ENCODE peak calls at places on chromosomes 5 and 9, in four cellular contexts. O is breast epithelium, Q is upper lobe of right lung, B is PC-3. V is an unnamed sample.

GRCh38 chr5:42870882-42871418 is 59.3 kb upstream of the SELENOP start:
- DNase-seq in Q (no peak), B (peak; percentile 29), O (no peak), V (peak; percentile 59)

GRCh38 chr5:8176101-8176693 is 307.2 kb downstream of the MTRR start:
- DNase-seq in Q (no peak), B (no peak), O (no peak), V (no peak)

GRCh38 chr5:16539169-16539666 is 73.6 kb upstream of the ZNF622 start:
- DNase-seq in O (no peak), B (peak; percentile 94), Q (no peak), V (peak; percentile 87)

GRCh38 chr5:132500931-132501628 is 10.5 kb upstream of the IRF1 start:
- DNase-seq in O (no peak), Q (peak; percentile 77), B (peak; percentile 56), V (peak; percentile 39)

GRCh38 chr5:172417130-172417802 is 37.1 kb downstream of the SH3PXD2B start:
- DNase-seq in Q (no peak), B (no peak), O (no peak), V (no peak)

GRCh38 chr9:92763721-92764380 is 782 bp downstream of the BICD2 start:
- DNase-seq in B (no peak), O (no peak), Q (peak; percentile 71), V (no peak)

GRCh38 chr9:89969156-89969566 is 364.3 kb downstream of the GADD45G start:
- DNase-seq in O (no peak), B (no peak), Q (no peak), V (peak; percentile 25)

GRCh38 chr9:116099821-116100220 is 53.8 kb upstream of the PAPPA start:
- DNase-seq in O (no peak), B (no peak), Q (no peak), V (peak; percentile 83)

GRCh38 chr9:127707766-127708165 is 978 bp downstream of the CFAP157 start:
- DNase-seq in B (peak; percentile 49), O (no peak), Q (no peak), V (no peak)

GRCh38 chr9:125523681-125524080 is 183.3 kb downstream of the MAPKAP1 start:
- DNase-seq in Q (no peak), O (no peak), B (no peak), V (no peak)

GRCh38 chr9:79221084-79221483 is 350.7 kb upstream of the TLE4 start:
- DNase-seq in B (peak; percentile 76), Q (no peak), O (no peak), V (peak; percentile 76)

GRCh38 chr5:61055434-61056006 is 106.7 kb downstream of the SMIM15 start:
- DNase-seq in B (peak; percentile 53), Q (no peak), O (no peak), V (peak; percentile 47)

GRCh38 chr9:137086531-137087408 is at the start of gene MAN1B1:
- DNase-seq in B (peak; percentile 98), Q (peak; percentile 100), O (peak; percentile 99), V (peak; percentile 96)

GRCh38 chr9:137089232-137089947 is 2.6 kb downstream of the MAN1B1 start:
- DNase-seq in B (no peak), O (no peak), Q (no peak), V (no peak)

GRCh38 chr9:137087409-137087925 is 682 bp downstream of the MAN1B1 start:
- DNase-seq in B (no peak), O (no peak), Q (no peak), V (no peak)

GRCh38 chr9:137085918-137086530 is 761 bp upstream of the MAN1B1 start:
- DNase-seq in Q (no peak), B (peak; percentile 44), O (peak; percentile 71), V (peak; percentile 45)

DNA sequence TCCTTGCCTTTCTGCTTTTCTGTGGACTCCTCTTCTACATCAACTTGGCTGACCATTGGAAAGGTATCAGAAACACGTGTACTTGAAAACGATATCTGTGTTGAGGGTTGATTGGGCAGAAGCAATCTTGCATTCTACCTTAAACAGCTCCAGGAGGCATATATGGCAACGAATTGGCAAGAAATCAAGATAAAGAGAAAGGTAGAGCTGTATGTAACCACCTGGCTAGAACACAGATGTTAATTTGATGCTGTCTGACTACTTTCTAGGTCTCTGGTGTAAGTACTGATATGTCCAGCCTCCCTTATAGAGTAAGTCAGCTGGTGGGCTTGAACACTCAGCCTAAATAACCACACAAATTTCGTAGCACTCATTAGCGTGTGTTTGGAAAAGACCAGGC is 1.3 kb downstream of the MAN1B1 start:
- DNase-seq in B (no peak), O (no peak), Q (no peak), V (no peak)
- TF ChIP-seq CTCF in B (no peak), O (no peak), Q (no peak), V (no peak)

GRCh38 chr5:135394095-135394494 is 4.9 kb downstream of the MACROH2A1 start:
- DNase-seq in B (no peak), O (no peak), Q (no peak), V (no peak)

GRCh38 chr5:135398160-135398854 is 724 bp downstream of the MACROH2A1 start:
- DNase-seq in Q (peak; percentile 80), B (peak; percentile 65), O (peak; percentile 55), V (peak; percentile 15)

GRCh38 chr5:135395451-135395850 is 3.6 kb downstream of the MACROH2A1 start:
- DNase-seq in Q (no peak), B (no peak), O (no peak), V (no peak)

GRCh38 chr5:135398855-135399837 is at the start of gene MACROH2A1:
- DNase-seq in B (peak; percentile 69), Q (peak; percentile 95), O (peak; percentile 85), V (peak; percentile 49)

GRCh38 chr5:135396459-135397055 is 2.5 kb downstream of the MACROH2A1 start:
- DNase-seq in Q (no peak), O (no peak), B (peak; percentile 24), V (no peak)
- H3K4me1 ChIP-seq in Q (peaks cover 63% of the 10 kb centered on the region), O (no peaks in the 10 kb centered on the region), B (peaks cover 23% of the 10 kb centered on the region), V (peaks cover 21% of the 10 kb centered on the region)

GRCh38 chr9:136671254-136671614 is 8.5 kb downstream of the EGFL7 start:
- DNase-seq in B (no peak), Q (no peak), O (no peak), V (no peak)
- H3K27ac ChIP-seq in B (no peak overlapping the region), Q (no peak overlapping the region), O (no peak overlapping the region), V (no peak overlapping the region)

GRCh38 chr5:79540939-79541338 is 27.0 kb upstream of the HOMER1 start:
- DNase-seq in O (no peak), B (no peak), Q (no peak), V (no peak)

GRCh38 chr5:79536193-79536906 is 22.4 kb upstream of the HOMER1 start:
- DNase-seq in B (no peak), O (no peak), Q (no peak), V (no peak)

GRCh38 chr5:79535477-79536192 is 21.7 kb upstream of the HOMER1 start:
- DNase-seq in B (peak; percentile 32), Q (no peak), O (no peak), V (no peak)
- TF ChIP-seq CTCF in B (peak; percentile 41), Q (no peak), O (no peak), V (peak; percentile 42)

GRCh38 chr5:151703227-151703626 is 16.5 kb upstream of the SPARC start:
- DNase-seq in Q (no peak), B (no peak), O (no peak), V (no peak)
- H3K4me1 ChIP-seq in Q (peaks cover 5% of the 10 kb centered on the region), B (peaks cover 12% of the 10 kb centered on the region), O (peaks cover 7% of the 10 kb centered on the region), V (peaks cover 12% of the 10 kb centered on the region)